ENCODE peak calls at places on chromosome 5, in five cellular contexts. V is PC-3; Q is CD8-positive, alpha-beta T cell; K is IMR-90; M is fibroblast of lung. A is an unnamed sample.

GRCh38 chr5:75584641-75585040 is 26.6 kb upstream of the ANKDD1B start:
- DNase-seq in V (peak; percentile 52), Q (no peak), K (no peak), M (no peak), A (no peak)

GRCh38 chr5:41908374-41909079 is 4.4 kb downstream of the RIMOC1 start:
- DNase-seq in V (no peak), Q (no peak), K (peak; percentile 80), M (peak; percentile 21), A (no peak)

GRCh38 chr5:179306191-179307005 is 38.9 kb downstream of the ADAMTS2 start:
- DNase-seq in V (no peak), Q (no peak), K (peak; percentile 75), M (peak; percentile 58), A (no peak)

GRCh38 chr5:89440670-89441069 is 557.7 kb upstream of the MEF2C start:
- DNase-seq in V (no peak), Q (no peak), K (no peak), M (no peak), A (no peak)

GRCh38 chr5:62937661-62938558 is 359.3 kb downstream of the LRRC70 start:
- DNase-seq in V (peak; percentile 10), Q (no peak), K (peak; percentile 3), M (peak; percentile 39), A (no peak)

GRCh38 chr5:120684749-120685415 is 220.8 kb downstream of the PRR16 start:
- DNase-seq in V (no peak), Q (no peak), K (peak; percentile 12), M (no peak), A (no peak)

GRCh38 chr5:167582263-167582662 is 709.2 kb upstream of the WWC1 start:
- DNase-seq in V (peak; percentile 50), Q (no peak), K (peak; percentile 8), M (peak; percentile 40), A (no peak)

GRCh38 chr5:133581918-133582317 is 30.4 kb downstream of the FSTL4 start:
- DNase-seq in V (no peak), Q (no peak), K (no peak), M (no peak), A (no peak)

GRCh38 chr5:138032028-138032571 is 779 bp downstream of the FAM13B start:
- DNase-seq in V (peak; percentile 25), Q (peak; percentile 25), K (peak; percentile 43), M (peak; percentile 65), A (no peak)

GRCh38 chr5:138180183-138180782 is 1.4 kb downstream of the KIF20A start:
- DNase-seq in V (peak; percentile 71), Q (no peak), K (peak; percentile 64), M (peak; percentile 65), A (peak; percentile 18)

GRCh38 chr5:180194410-180195345 is 14.3 kb downstream of the RASGEF1C start:
- DNase-seq in V (no peak), Q (no peak), K (no peak), M (no peak), A (no peak)

GRCh38 chr5:78594014-78594413 is 54.6 kb downstream of the LHFPL2 start:
- DNase-seq in V (no peak), Q (no peak), K (no peak), M (no peak), A (no peak)

GRCh38 chr5:94778712-94779111 is 160.2 kb downstream of the SLF1 start:
- DNase-seq in V (no peak), Q (no peak), K (no peak), M (no peak), A (no peak)

GRCh38 chr5:178360231-178360925 is 127.8 kb upstream of the PHYKPL start:
- DNase-seq in V (no peak), Q (no peak), K (no peak), M (no peak), A (no peak)

GRCh38 chr5:82354543-82354942 is 76.4 kb upstream of the RPS23 start:
- DNase-seq in V (no peak), Q (no peak), K (no peak), M (no peak), A (no peak)

GRCh38 chr5:16461026-16461425 is 4.6 kb downstream of the ZNF622 start:
- DNase-seq in V (no peak), Q (no peak), K (peak; percentile 70), M (peak; percentile 36), A (no peak)

GRCh38 chr5:15806613-15807012 is 306.6 kb downstream of the FBXL7 start:
- DNase-seq in V (no peak), Q (no peak), K (no peak), M (no peak), A (no peak)

GRCh38 chr5:78922879-78923621 is 62.1 kb downstream of the ARSB start:
- DNase-seq in V (no peak), Q (no peak), K (no peak), M (no peak), A (no peak)

GRCh38 chr5:138967806-138968448 is 92.8 kb upstream of the LRRTM2 start:
- DNase-seq in V (no peak), Q (no peak), K (peak; percentile 36), M (no peak), A (no peak)

GRCh38 chr5:38455797-38456330 is 100.6 kb downstream of the LIFR start:
- DNase-seq in V (no peak), Q (no peak), K (no peak), M (no peak), A (no peak)

GRCh38 chr5:14086261-14086660 is 56.9 kb upstream of the TRIO start:
- DNase-seq in V (no peak), Q (no peak), K (no peak), M (peak; percentile 39), A (no peak)

GRCh38 chr5:4156889-4157288 is 561.3 kb downstream of the IRX1 start:
- DNase-seq in V (no peak), Q (no peak), K (no peak), M (no peak), A (no peak)

GRCh38 chr5:60891667-60892066 is 47.6 kb upstream of the ELOVL7 start:
- DNase-seq in V (no peak), Q (no peak), K (no peak), M (no peak), A (no peak)

GRCh38 chr5:79070002-79070567 is 518 bp downstream of the BHMT2 start:
- DNase-seq in V (no peak), Q (no peak), K (peak; percentile 26), M (peak; percentile 34), A (no peak)

GRCh38 chr5:78533356-78533755 is 115.2 kb downstream of the LHFPL2 start:
- DNase-seq in V (peak; percentile 49), Q (no peak), K (peak; percentile 38), M (no peak), A (no peak)

GRCh38 chr5:78287833-78288232 is 6.7 kb downstream of the AP3B1 start:
- DNase-seq in V (peak; percentile 50), Q (no peak), K (peak; percentile 84), M (peak; percentile 64), A (no peak)

GRCh38 chr5:67161767-67162166 is 34.8 kb downstream of the CD180 start:
- DNase-seq in V (no peak), Q (no peak), K (no peak), M (no peak), A (no peak)

DNA sequence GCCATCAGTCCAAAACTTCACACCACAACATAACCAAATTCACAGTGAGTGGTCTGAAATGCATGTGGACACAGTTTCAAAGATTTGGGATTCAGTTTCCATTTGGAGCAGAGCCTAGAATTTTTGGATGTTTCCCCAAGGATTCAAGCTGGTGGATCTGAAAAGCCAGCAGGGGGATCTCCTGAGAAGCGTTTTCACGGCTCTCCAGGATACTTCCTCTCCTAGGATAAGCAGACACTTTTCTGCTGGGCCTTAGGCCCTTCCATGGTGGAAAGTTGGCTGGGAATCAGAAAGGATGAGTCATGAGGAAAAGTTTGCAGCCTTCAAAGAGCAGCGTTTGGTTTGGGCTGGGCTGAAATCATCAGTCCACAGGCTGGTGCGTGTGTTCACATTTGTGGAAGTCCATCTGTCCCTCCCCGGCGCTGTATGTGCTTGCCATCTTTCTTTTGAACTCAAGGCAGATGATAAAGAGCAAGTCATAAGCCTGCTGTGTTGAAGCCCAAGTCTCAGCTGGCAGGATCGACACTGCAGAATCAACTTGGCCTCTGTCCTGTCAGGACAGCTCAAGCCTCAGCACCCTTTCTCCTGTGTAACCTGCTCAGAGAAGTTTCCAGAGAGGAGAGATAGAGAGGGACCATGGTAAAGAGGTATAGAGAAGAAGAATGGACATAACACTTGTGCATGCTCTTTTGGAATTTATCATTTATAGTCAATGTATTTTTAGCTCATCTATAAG is 152.6 kb upstream of the MSX2 start:
- DNase-seq in V (peak; percentile 91), Q (no peak), K (peak; percentile 98), M (peak; percentile 98), A (peak; percentile 60)
- H3K27ac ChIP-seq in V (no peak overlapping the region), Q (no peak overlapping the region), K (peak overlapping the region; percentile 77), M (no peak overlapping the region), A (peak overlapping the region; percentile 31)

GRCh38 chr5:33832904-33833575 is 58.8 kb downstream of the ADAMTS12 start:
- DNase-seq in V (no peak), Q (no peak), K (peak; percentile 63), M (peak; percentile 42), A (no peak)
- H3K27ac ChIP-seq in V (no peak overlapping the region), Q (no peak overlapping the region), K (no peak overlapping the region), M (no peak overlapping the region), A (no peak overlapping the region)

GRCh38 chr5:80695666-80696065 is 40.9 kb upstream of the DHFR start:
- DNase-seq in V (no peak), Q (no peak), K (no peak), M (no peak), A (no peak)
- H3K27ac ChIP-seq in V (no peak overlapping the region), Q (no peak overlapping the region), K (no peak overlapping the region), M (no peak overlapping the region), A (no peak overlapping the region)

GRCh38 chr5:126794157-126794828 is 17.4 kb downstream of the LMNB1 start:
- DNase-seq in V (no peak), Q (no peak), K (no peak), M (no peak), A (no peak)

GRCh38 chr5:126805108-126805507 is 28.2 kb downstream of the LMNB1 start:
- DNase-seq in V (no peak), Q (no peak), K (peak; percentile 59), M (peak; percentile 71), A (no peak)

GRCh38 chr5:126801174-126801991 is 24.4 kb downstream of the LMNB1 start:
- DNase-seq in V (peak; percentile 31), Q (no peak), K (no peak), M (no peak), A (no peak)

GRCh38 chr5:126801992-126802294 is 25.0 kb downstream of the LMNB1 start:
- DNase-seq in V (peak; percentile 40), Q (no peak), K (peak; percentile 71), M (peak; percentile 84), A (no peak)

DNA sequence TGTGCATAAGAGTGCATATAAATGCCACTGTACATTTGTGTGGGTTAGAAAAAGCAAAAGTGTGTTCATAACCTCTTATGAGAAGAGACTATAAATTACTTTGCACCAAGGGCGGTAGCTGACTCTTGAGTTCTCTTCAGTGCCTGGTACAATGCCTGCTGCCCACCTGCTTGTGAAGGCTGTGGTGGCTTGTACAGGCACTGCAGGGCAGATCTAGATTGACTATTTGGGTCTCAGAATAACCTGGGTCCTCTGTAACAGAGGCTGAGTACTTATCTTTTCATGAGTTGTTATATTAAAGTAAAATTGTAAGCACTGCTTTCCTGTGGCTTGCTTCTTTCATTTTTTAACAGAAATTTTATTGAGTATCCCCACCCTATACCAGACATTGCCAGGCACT is 22.8 kb downstream of the LMNB1 start:
- DNase-seq in V (no peak), Q (no peak), K (no peak), M (no peak), A (no peak)
- H3K27ac ChIP-seq in V (no peak overlapping the region), Q (no peak overlapping the region), K (no peak overlapping the region), M (no peak overlapping the region), A (no peak overlapping the region)